ENCODE peak calls at places on chromosome 3, in eight cellular contexts. K is NCI-H2081; U is NCI-H187; B is HCEC 1CT; V is CD4-positive, alpha-beta T cell; Y is AG10803; E is G401; O is HS-27A. N is an unnamed sample.
A peak's percentile ranks its signal among the peaks of the same experiment; 100 is the strongest.

GRCh38 chr3:48399387-48400172 is 27.6 kb downstream of the FBXW12 start:
- DNase-seq in K (peak; percentile 28), U (no peak), O (no peak), E (no peak), V (no peak), Y (no peak), B (no peak), N (peak; percentile 64)

GRCh38 chr3:173958805-173959204 is 561.3 kb downstream of the NLGN1 start:
- DNase-seq in B (no peak), O (no peak), K (no peak), E (no peak), Y (no peak), U (no peak), V (no peak), N (no peak)

GRCh38 chr3:10485806-10486205 is 19.6 kb downstream of the ATP2B2 start:
- DNase-seq in V (no peak), U (no peak), Y (no peak), K (no peak), E (no peak), B (no peak), O (no peak), N (no peak)

GRCh38 chr3:151372063-151372820 is 12.3 kb downstream of the P2RY12 start:
- DNase-seq in Y (peak; percentile 43), U (no peak), V (no peak), K (no peak), E (no peak), O (no peak), B (peak; percentile 62), N (no peak)

GRCh38 chr3:10707984-10708868 is 107.8 kb upstream of the SLC6A11 start:
- DNase-seq in V (no peak), O (no peak), B (no peak), E (peak; percentile 45), Y (no peak), K (no peak), U (no peak), N (no peak)

GRCh38 chr3:8421267-8421666 is 80.4 kb upstream of the LMCD1 start:
- DNase-seq in B (no peak), Y (no peak), K (no peak), E (peak; percentile 12), O (peak; percentile 30), U (no peak), V (no peak), N (peak; percentile 4)

GRCh38 chr3:196650740-196651311 is 11.3 kb downstream of the NRROS start:
- DNase-seq in U (no peak), E (no peak), B (peak; percentile 96), V (no peak), O (peak; percentile 77), K (no peak), Y (peak; percentile 96), N (peak; percentile 99)

GRCh38 chr3:13217736-13218540 is 144.7 kb upstream of the IQSEC1 start:
- DNase-seq in B (no peak), Y (peak; percentile 8), E (no peak), K (no peak), O (no peak), U (no peak), V (no peak), N (no peak)

GRCh38 chr3:45409921-45410320 is 21.5 kb downstream of the LARS2 start:
- DNase-seq in U (no peak), E (peak; percentile 26), B (no peak), Y (peak; percentile 24), K (no peak), V (no peak), O (no peak), N (no peak)

GRCh38 chr3:47425383-47425778 is 44.6 kb downstream of the PTPN23 start:
- DNase-seq in U (no peak), O (no peak), K (no peak), V (no peak), Y (no peak), E (no peak), B (no peak), N (no peak)

GRCh38 chr3:100260081-100260684 is 609 bp upstream of the TBC1D23 start:
- DNase-seq in U (no peak), V (no peak), Y (peak; percentile 33), E (peak; percentile 67), K (peak; percentile 59), O (no peak), B (peak; percentile 64), N (no peak)

GRCh38 chr3:142857056-142857455 is 31.8 kb downstream of the PCOLCE2 start:
- DNase-seq in Y (no peak), U (no peak), O (no peak), V (no peak), K (peak; percentile 45), E (peak; percentile 90), B (peak; percentile 56), N (peak; percentile 39)

GRCh38 chr3:55826731-55827496 is 339.8 kb upstream of the WNT5A start:
- DNase-seq in K (no peak), B (no peak), E (peak; percentile 25), V (no peak), Y (peak; percentile 35), U (no peak), O (no peak), N (no peak)

GRCh38 chr3:47405820-47406761 is 25.3 kb downstream of the PTPN23 start:
- DNase-seq in O (no peak), V (no peak), B (no peak), U (no peak), E (no peak), Y (no peak), K (no peak), N (no peak)

GRCh38 chr3:69410301-69410700 is 24.4 kb upstream of the FRMD4B start:
- DNase-seq in O (no peak), E (peak; percentile 34), U (no peak), B (peak; percentile 50), K (peak; percentile 38), V (peak; percentile 23), Y (peak; percentile 63), N (peak; percentile 73)

GRCh38 chr3:52503788-52504424 is 8.8 kb downstream of the STAB1 start:
- DNase-seq in K (no peak), B (no peak), U (no peak), O (no peak), V (no peak), Y (no peak), E (no peak), N (no peak)

GRCh38 chr3:38648659-38649499 is 608 bp downstream of the SCN5A start:
- DNase-seq in U (no peak), O (no peak), Y (no peak), V (no peak), K (no peak), E (no peak), B (no peak), N (no peak)

GRCh38 chr3:171379281-171379680 is 80.9 kb downstream of the TNIK start:
- DNase-seq in E (peak; percentile 10), K (no peak), B (peak; percentile 41), O (no peak), V (no peak), Y (peak; percentile 67), U (no peak), N (no peak)

GRCh38 chr3:126130081-126130855 is 46.3 kb upstream of the SLC41A3 start:
- DNase-seq in E (no peak), V (no peak), U (no peak), Y (no peak), B (no peak), O (no peak), K (no peak), N (no peak)

GRCh38 chr3:186315581-186316354 is 46.3 kb downstream of the DGKG start:
- DNase-seq in Y (peak; percentile 46), V (no peak), K (no peak), O (peak; percentile 11), B (peak; percentile 72), U (no peak), E (no peak), N (no peak)

N was measured in AML-193.